ENCODE peak calls at places on chromosomes 7 and 10, in four cellular contexts. A is Caki2, Y is AG10803, D is fibroblast of the aortic adventitia. H is an unnamed sample.

GRCh38 chr10:44313706-44314307 is 71.1 kb downstream of the CXCL12 start:
- DNase-seq in D (no peak), A (peak; percentile 85), Y (no peak), H (no peak)

GRCh38 chr7:73703985-73704639 is 15.4 kb downstream of the STX1A start:
- DNase-seq in A (peak; percentile 71), D (peak; percentile 37), Y (no peak), H (peak; percentile 52)

GRCh38 chr7:12062062-12062461 is 149.0 kb upstream of the TMEM106B start:
- DNase-seq in Y (no peak), D (no peak), A (no peak), H (no peak)

GRCh38 chr7:116527521-116527920 is 2.7 kb downstream of the CAV1 start:
- DNase-seq in D (peak; percentile 37), A (no peak), Y (no peak), H (no peak)

GRCh38 chr7:70717553-70718248 is 414.2 kb upstream of the GALNT17 start:
- DNase-seq in Y (no peak), A (no peak), D (no peak), H (no peak)

GRCh38 chr7:33893377-33893776 is 12.0 kb upstream of the BMPER start:
- DNase-seq in A (no peak), Y (no peak), D (no peak), H (no peak)

GRCh38 chr7:119733480-119733879 is 539.5 kb upstream of the KCND2 start:
- DNase-seq in D (peak; percentile 70), Y (no peak), A (no peak), H (no peak)

GRCh38 chr10:97539523-97540200 is 32.9 kb upstream of the ANKRD2 start:
- DNase-seq in Y (peak; percentile 92), D (peak; percentile 94), A (no peak), H (peak; percentile 91)

GRCh38 chr10:120641695-120642094 is 184.7 kb downstream of the PLPP4 start:
- DNase-seq in D (no peak), Y (no peak), A (no peak), H (no peak)

GRCh38 chr10:128854965-128855364 is 612.1 kb upstream of the MGMT start:
- DNase-seq in D (no peak), A (no peak), Y (peak; percentile 6), H (no peak)

GRCh38 chr10:128296608-128297007 is 170.4 kb upstream of the MKI67 start:
- DNase-seq in A (no peak), D (no peak), Y (no peak), H (no peak)

GRCh38 chr7:72403677-72404076 is 8.5 kb downstream of the CALN1 start:
- DNase-seq in Y (no peak), D (no peak), A (no peak), H (no peak)